ENCODE peak calls at places on chromosomes 1 and 21, in nine cellular contexts. E, V, T, N, L, H, F, P and J are unnamed samples.

GRCh38 chr1:160628799-160629263 is 18.0 kb downstream of the SLAMF1 start:
- DNase-seq in E (no peak), V (no peak), T (no peak), N (no peak), L (no peak), H (no peak), F (no peak), P (no peak), J (no peak)

GRCh38 chr1:10717296-10718082 is 79.0 kb downstream of the CASZ1 start:
- DNase-seq in E (no peak), V (no peak), T (no peak), N (peak), L (no peak), H (no peak), F (peak), P (no peak), J (no peak)

GRCh38 chr1:199684686-199685273 is 342.7 kb upstream of the NR5A2 start:
- DNase-seq in E (no peak), V (peak), T (no peak), N (peak), L (no peak), H (no peak), F (no peak), P (peak), J (no peak)

GRCh38 chr1:74908797-74909196 is 175.8 kb downstream of the TYW3 start:
- DNase-seq in E (no peak), V (no peak), T (no peak), N (no peak), L (no peak), H (no peak), F (no peak), P (no peak), J (no peak)

GRCh38 chr1:9529190-9529589 is 10.1 kb upstream of the SLC25A33 start:
- DNase-seq in E (no peak), V (peak), T (no peak), N (peak), L (no peak), H (no peak), F (no peak), P (peak), J (no peak)

GRCh38 chr1:193125369-193125768 is 3.5 kb downstream of the CDC73 start:
- DNase-seq in E (no peak), V (no peak), T (no peak), N (no peak), L (no peak), H (no peak), F (no peak), P (no peak), J (no peak)

GRCh38 chr1:164695956-164696665 is 137.1 kb downstream of the PBX1 start:
- DNase-seq in E (no peak), V (peak), T (no peak), N (no peak), L (no peak), H (no peak), F (no peak), P (no peak), J (no peak)

GRCh38 chr1:31885851-31886250 is 52.3 kb downstream of the PTP4A2 start:
- DNase-seq in E (no peak), V (no peak), T (no peak), N (no peak), L (no peak), H (no peak), F (no peak), P (no peak), J (no peak)

GRCh38 chr1:29518183-29518835 is 282.0 kb downstream of the PTPRU start:
- DNase-seq in E (peak), V (no peak), T (no peak), N (no peak), L (no peak), H (peak), F (no peak), P (no peak), J (peak)

GRCh38 chr1:200038987-200039848 is 11.7 kb downstream of the NR5A2 start:
- DNase-seq in E (peak), V (no peak), T (peak), N (no peak), L (no peak), H (peak), F (no peak), P (peak), J (peak)

GRCh38 chr1:56084242-56084641 is 495.1 kb downstream of the PLPP3 start:
- DNase-seq in E (no peak), V (no peak), T (no peak), N (no peak), L (peak), H (no peak), F (no peak), P (no peak), J (no peak)

GRCh38 chr1:51612349-51612982 is 4.4 kb upstream of the OSBPL9 start:
- DNase-seq in E (no peak), V (peak), T (no peak), N (no peak), L (peak), H (no peak), F (no peak), P (no peak), J (no peak)

GRCh38 chr1:241606544-241606943 is 33.6 kb downstream of the CHML start:
- DNase-seq in E (no peak), V (no peak), T (no peak), N (no peak), L (no peak), H (no peak), F (no peak), P (no peak), J (no peak)

GRCh38 chr1:214808845-214809460 is 206.0 kb downstream of the CENPF start:
- DNase-seq in E (no peak), V (peak), T (no peak), N (no peak), L (no peak), H (no peak), F (no peak), P (no peak), J (no peak)

GRCh38 chr1:161153682-161154337 is at the start of gene UFC1:
- DNase-seq in E (peak), V (peak), T (peak), N (peak), L (peak), H (peak), F (peak), P (peak), J (peak)

GRCh38 chr1:108201682-108202081 is 1.5 kb upstream of the SLC25A24 start:
- DNase-seq in E (no peak), V (no peak), T (no peak), N (no peak), L (no peak), H (no peak), F (no peak), P (no peak), J (no peak)

GRCh38 chr21:46213620-46214286 is 14.8 kb downstream of the LSS start:
- DNase-seq in E (no peak), V (no peak), T (no peak), N (no peak), L (no peak), H (peak), F (no peak), P (no peak), J (no peak)

GRCh38 chr1:220776725-220777326 is 9.9 kb upstream of the MTARC1 start:
- DNase-seq in E (peak), V (peak), T (peak), N (peak), L (peak), H (peak), F (peak), P (peak), J (peak)

GRCh38 chr1:83931658-83932253 is 67.2 kb downstream of the TTLL7 start:
- DNase-seq in E (no peak), V (peak), T (no peak), N (peak), L (no peak), H (no peak), F (no peak), P (peak), J (no peak)

GRCh38 chr21:34835526-34835925 is 166.7 kb downstream of the CLIC6 start:
- DNase-seq in E (peak), V (no peak), T (no peak), N (no peak), L (peak), H (no peak), F (no peak), P (peak), J (peak)

GRCh38 chr1:78126506-78126905 is 80.7 kb downstream of the GIPC2 start:
- DNase-seq in E (no peak), V (no peak), T (no peak), N (no peak), L (no peak), H (no peak), F (no peak), P (no peak), J (no peak)

GRCh38 chr21:15437873-15438272 is 291.9 kb upstream of the USP25 start:
- DNase-seq in E (no peak), V (no peak), T (no peak), N (no peak), L (no peak), H (no peak), F (no peak), P (no peak), J (no peak)

GRCh38 chr1:36874271-36875017 is 159.9 kb downstream of the GRIK3 start:
- DNase-seq in E (peak), V (no peak), T (no peak), N (no peak), L (no peak), H (no peak), F (no peak), P (no peak), J (no peak)

GRCh38 chr21:44895859-44896258 is 22.4 kb upstream of the PTTG1IP start:
- DNase-seq in E (no peak), V (no peak), T (no peak), N (no peak), L (no peak), H (no peak), F (peak), P (no peak), J (peak)

GRCh38 chr1:26702680-26703038 is 6.8 kb downstream of the ARID1A start:
- DNase-seq in E (no peak), V (no peak), T (no peak), N (no peak), L (no peak), H (no peak), F (no peak), P (no peak), J (no peak)

GRCh38 chr1:204883405-204883804 is 12.7 kb downstream of the NFASC start:
- DNase-seq in E (no peak), V (no peak), T (no peak), N (no peak), L (no peak), H (no peak), F (no peak), P (no peak), J (peak)

GRCh38 chr1:204438628-204439027 is 27.0 kb upstream of the PPP1R15B start:
- DNase-seq in E (no peak), V (peak), T (no peak), N (no peak), L (peak), H (no peak), F (no peak), P (peak), J (no peak)

GRCh38 chr1:93705897-93706500 is 24.4 kb upstream of the BCAR3 start:
- DNase-seq in E (peak), V (peak), T (no peak), N (no peak), L (no peak), H (peak), F (no peak), P (no peak), J (no peak)

GRCh38 chr21:46314441-46315020 is 9.1 kb downstream of the C21orf58 start:
- DNase-seq in E (no peak), V (no peak), T (peak), N (no peak), L (no peak), H (no peak), F (no peak), P (no peak), J (no peak)

GRCh38 chr21:42195378-42196031 is 23.4 kb upstream of the ABCG1 start:
- DNase-seq in E (no peak), V (peak), T (no peak), N (no peak), L (peak), H (peak), F (peak), P (peak), J (no peak)

GRCh38 chr1:91846007-91846620 is 39.8 kb downstream of the TGFBR3 start:
- DNase-seq in E (no peak), V (peak), T (no peak), N (peak), L (peak), H (no peak), F (no peak), P (peak), J (no peak)

GRCh38 chr1:192732787-192733186 is 76.1 kb upstream of the RGS2 start:
- DNase-seq in E (no peak), V (no peak), T (no peak), N (no peak), L (no peak), H (no peak), F (no peak), P (no peak), J (no peak)

GRCh38 chr1:19448491-19449439 is 36.6 kb downstream of the CAPZB start:
- DNase-seq in E (no peak), V (peak), T (no peak), N (no peak), L (peak), H (no peak), F (peak), P (peak), J (no peak)

GRCh38 chr1:1779691-1780597 is 1.7 kb upstream of the NADK start:
- DNase-seq in E (peak), V (peak), T (no peak), N (peak), L (peak), H (peak), F (peak), P (peak), J (peak)
- H3K27ac ChIP-seq in E (peak), V (no peak), T (peak), N (peak), L (peak), H (peak), F (peak), P (peak), J (peak)

GRCh38 chr1:217431395-217431794 is 199.5 kb downstream of the GPATCH2 start:
- DNase-seq in E (no peak), V (no peak), T (no peak), N (no peak), L (no peak), H (no peak), F (no peak), P (no peak), J (no peak)
- TF ChIP-seq CTCF in E (no peak), V (no peak), T (no peak), N (no peak), L (no peak), H (no peak), F (no peak), P (no peak), J (no peak)

DNA sequence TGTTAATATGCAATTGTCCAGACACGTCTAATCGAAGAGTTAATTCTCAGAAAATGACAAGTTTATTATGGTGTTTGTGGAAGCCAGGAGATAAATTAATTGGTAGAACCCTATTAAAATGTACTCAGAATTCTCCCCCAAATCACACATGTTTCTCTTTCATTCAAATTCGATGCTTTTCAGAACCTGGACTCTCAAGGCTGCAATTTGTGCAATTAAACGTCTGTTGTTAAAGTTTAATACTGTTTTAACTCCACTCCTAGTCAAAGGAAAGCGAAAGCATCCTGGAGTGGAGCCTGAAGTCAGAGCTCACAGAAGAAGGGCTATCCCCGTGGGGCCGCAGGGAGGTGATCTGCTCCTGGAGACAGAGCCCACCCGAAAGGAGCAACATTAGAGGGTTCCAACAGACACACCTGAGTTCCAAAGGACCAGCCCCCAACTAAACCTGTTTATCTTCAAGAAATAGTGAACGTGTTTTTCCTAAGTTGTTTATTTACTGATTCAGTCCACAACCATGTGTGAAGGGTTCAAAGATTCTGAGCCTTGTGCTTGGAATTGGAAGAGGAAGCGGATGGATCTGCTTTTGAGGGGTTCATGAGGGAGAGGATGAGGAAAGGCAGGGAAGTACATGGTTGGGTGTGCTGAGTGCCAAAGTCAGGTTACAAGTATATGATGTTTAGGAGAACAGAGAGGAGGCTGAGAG is 68.0 kb upstream of the AKT3 start:
- DNase-seq in E (no peak), V (peak), T (no peak), N (no peak), L (no peak), H (no peak), F (peak), P (peak), J (no peak)
- H3K27ac ChIP-seq in E (no peak), V (peak), T (no peak), N (no peak), L (no peak), H (no peak), F (peak), P (no peak), J (no peak)

DNA sequence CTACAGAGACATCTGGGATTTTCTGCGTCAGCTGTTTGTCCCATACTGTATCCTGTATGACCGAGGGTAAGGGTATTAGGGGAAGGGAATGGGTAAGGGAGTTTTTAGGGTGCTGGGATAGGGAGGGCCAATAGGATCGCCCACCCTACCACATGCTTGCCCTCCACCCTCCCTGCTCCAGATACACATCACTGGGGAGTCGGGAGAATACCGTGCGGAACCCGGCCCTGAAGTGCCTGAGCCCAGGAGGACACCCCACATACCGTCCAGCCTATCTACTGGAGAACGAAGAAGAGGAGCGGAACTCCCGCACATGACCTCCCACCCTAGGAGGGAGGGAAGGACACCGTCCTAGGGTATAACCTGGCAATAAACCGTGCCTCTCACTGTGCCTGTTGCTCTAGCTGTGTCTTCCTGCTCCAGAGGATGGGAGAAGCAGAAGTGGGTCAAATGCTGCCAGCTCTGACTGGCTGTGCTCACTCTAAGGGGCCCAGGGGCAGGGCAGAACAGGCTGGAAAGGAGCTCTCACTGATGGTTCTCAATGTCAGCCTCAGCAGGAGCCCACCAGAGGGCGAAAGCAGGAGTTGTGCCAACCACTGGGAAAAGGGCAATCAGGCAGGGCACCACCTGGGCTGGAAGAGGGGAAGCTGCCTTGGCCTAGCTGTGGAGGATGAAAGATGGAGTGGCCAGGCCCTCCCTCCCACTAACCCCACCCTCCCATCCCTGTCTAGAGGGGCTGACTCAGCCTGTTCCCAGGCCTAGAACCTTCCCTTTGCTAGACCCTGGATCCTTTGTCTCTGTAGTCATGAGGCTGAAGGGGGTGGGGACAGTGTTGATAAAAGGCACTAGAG is 440 bp upstream of the LENEP start:
- DNase-seq in E (peak), V (peak), T (peak), N (peak), L (no peak), H (peak), F (no peak), P (no peak), J (no peak)
- TF ChIP-seq CTCF in E (peak), V (peak), T (no peak), N (no peak), L (no peak), H (no peak), F (no peak), P (no peak), J (no peak)

GRCh38 chr1:150548632-150549495 is at the start of gene ADAMTSL4:
- DNase-seq in E (peak), V (peak), T (peak), N (peak), L (peak), H (peak), F (peak), P (peak), J (peak)
- H3K27ac ChIP-seq in E (no peak), V (peak), T (peak), N (peak), L (peak), H (peak), F (peak), P (peak), J (peak)

GRCh38 chr1:58745666-58746065 is 38.2 kb downstream of the JUN start:
- DNase-seq in E (no peak), V (no peak), T (no peak), N (no peak), L (no peak), H (no peak), F (no peak), P (no peak), J (no peak)
- TF ChIP-seq CTCF in E (no peak), V (no peak), T (no peak), N (no peak), L (no peak), H (no peak), F (no peak), P (no peak), J (no peak)

DNA sequence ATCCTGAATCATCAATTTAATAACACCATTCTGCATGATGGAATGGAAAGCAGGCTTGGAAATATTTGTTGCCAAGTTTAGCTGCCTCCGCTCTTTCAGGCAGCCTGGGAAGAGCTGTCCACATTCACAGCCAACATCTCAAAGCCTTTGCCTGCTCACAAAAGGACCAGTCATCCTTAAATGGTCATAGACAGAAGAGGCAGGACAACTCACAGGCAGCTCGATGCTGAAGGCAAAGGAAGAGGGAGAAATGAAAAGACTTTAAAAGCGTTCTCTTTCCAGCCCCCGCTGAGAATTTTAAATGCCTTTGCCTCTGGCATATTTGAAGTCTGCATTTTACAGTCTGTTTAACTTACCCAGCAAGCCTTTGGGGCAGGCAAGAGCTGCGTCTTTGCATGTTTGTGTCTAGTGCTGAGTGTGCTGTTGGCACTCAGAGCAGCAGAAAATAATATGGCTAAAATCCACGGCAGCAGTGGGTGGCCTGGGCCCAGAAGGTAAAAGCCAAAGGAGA is 68.9 kb downstream of the NMNAT2 start:
- DNase-seq in E (no peak), V (peak), T (no peak), N (no peak), L (no peak), H (no peak), F (no peak), P (no peak), J (no peak)
- H3K27ac ChIP-seq in E (no peak), V (no peak), T (no peak), N (no peak), L (no peak), H (no peak), F (peak), P (no peak), J (no peak)

GRCh38 chr1:79369091-79369490 is 362.6 kb upstream of the ADGRL4 start:
- DNase-seq in E (no peak), V (no peak), T (no peak), N (no peak), L (no peak), H (no peak), F (no peak), P (no peak), J (no peak)
- TF ChIP-seq CTCF in E (no peak), V (no peak), T (no peak), N (no peak), L (no peak), H (no peak), F (no peak), P (no peak), J (no peak)